ENCODE peak calls at places on chromosomes 3 and 15, in four cellular contexts. A is sigmoid colon, V is cardiac muscle cell, O is neural crest cell. E is an unnamed sample.

GRCh38 chr15:93066834-93067648 is 22.0 kb downstream of the RGMA start:
- DNase-seq in O (no peak), V (no peak), A (no peak), E (no peak)

GRCh38 chr3:189316296-189317019 is 144.7 kb downstream of the TPRG1 start:
- DNase-seq in V (peak; percentile 60), A (no peak), O (no peak), E (no peak)

GRCh38 chr15:34610388-34610787 is 26.9 kb upstream of the GOLGA8B start:
- DNase-seq in V (peak; percentile 24), A (no peak), O (no peak), E (no peak)

GRCh38 chr15:99416191-99417188 is 149.3 kb upstream of the MEF2A start:
- DNase-seq in V (no peak), O (no peak), A (peak; percentile 63), E (no peak)

GRCh38 chr3:191882289-191882688 is 421.3 kb downstream of the PYDC2 start:
- DNase-seq in V (peak; percentile 37), O (no peak), A (no peak), E (no peak)

GRCh38 chr3:171315101-171315500 is 145.1 kb downstream of the TNIK start:
- DNase-seq in V (no peak), A (no peak), O (no peak), E (no peak)

GRCh38 chr15:41940441-41940857 is 31.9 kb downstream of the EHD4 start:
- DNase-seq in O (no peak), A (no peak), V (no peak), E (no peak)

GRCh38 chr3:45035441-45036301 is 9.6 kb downstream of the CLEC3B start:
- DNase-seq in O (no peak), A (peak; percentile 79), V (peak; percentile 30), E (no peak)

GRCh38 chr15:34109775-34110663 is 8.1 kb downstream of the PGBD4 start:
- DNase-seq in O (no peak), V (peak; percentile 40), A (no peak), E (no peak)

GRCh38 chr3:72953325-72953956 is 43.2 kb upstream of the PPP4R2 start:
- DNase-seq in O (no peak), A (no peak), V (no peak), E (no peak)

GRCh38 chr15:58472821-58473581 is 41.2 kb downstream of the LIPC start:
- DNase-seq in V (no peak), A (no peak), O (no peak), E (no peak)

GRCh38 chr3:70120360-70120966 is 120.9 kb downstream of the SAMMSON start:
- DNase-seq in A (peak; percentile 76), V (peak; percentile 48), O (peak; percentile 43), E (peak; percentile 13)

GRCh38 chr15:71749500-71749899 is 60.9 kb upstream of the NR2E3 start:
- DNase-seq in O (no peak), A (no peak), V (no peak), E (no peak)

GRCh38 chr3:148873928-148874326 is 8.8 kb downstream of the CPA3 start:
- DNase-seq in A (no peak), O (no peak), V (no peak), E (no peak)

GRCh38 chr15:88992912-88993376 is 79.8 kb upstream of the MFGE8 start:
- DNase-seq in A (no peak), O (no peak), V (no peak), E (no peak)

GRCh38 chr3:38163117-38163870 is 2.0 kb upstream of the OXSR1 start:
- DNase-seq in O (no peak), A (no peak), V (no peak), E (no peak)

GRCh38 chr3:20622304-20622703 is 436.3 kb upstream of the SGO1 start:
- DNase-seq in V (no peak), A (no peak), O (no peak), E (no peak)

GRCh38 chr3:10600159-10601125 is 95.1 kb upstream of the ATP2B2 start:
- DNase-seq in A (no peak), O (no peak), V (no peak), E (no peak)

GRCh38 chr3:183548262-183548769 is 7.2 kb downstream of the KLHL6 start:
- DNase-seq in A (no peak), O (no peak), V (no peak), E (no peak)

GRCh38 chr15:60905587-60905986 is 323.5 kb downstream of the RORA start:
- DNase-seq in A (no peak), O (no peak), V (no peak), E (no peak)

GRCh38 chr3:16388850-16389411 is 123.9 kb downstream of the OXNAD1 start:
- DNase-seq in V (no peak), O (no peak), A (no peak), E (no peak)

GRCh38 chr3:127688416-127689265 is 15.9 kb downstream of the ABTB1 start:
- DNase-seq in A (peak; percentile 90), V (no peak), O (no peak), E (no peak)

GRCh38 chr3:61169621-61170251 is 81.5 kb downstream of the FHIT start:
- DNase-seq in O (no peak), A (no peak), V (no peak), E (no peak)

GRCh38 chr15:68209272-68209671 is 4.1 kb upstream of the CALML4 start:
- DNase-seq in A (peak; percentile 63), O (no peak), V (no peak), E (no peak)

GRCh38 chr3:156509209-156510174 is 45.4 kb downstream of the SSR3 start:
- DNase-seq in V (peak; percentile 73), A (no peak), O (no peak), E (no peak)

GRCh38 chr3:52121459-52121795 is 32.8 kb downstream of the POC1A start:
- DNase-seq in V (no peak), O (no peak), A (peak; percentile 68), E (no peak)

GRCh38 chr15:61115241-61115640 is 113.9 kb downstream of the RORA start:
- DNase-seq in O (no peak), A (no peak), V (no peak), E (no peak)

GRCh38 chr3:33750216-33750558 is 32.1 kb upstream of the CLASP2 start:
- DNase-seq in A (no peak), O (no peak), V (no peak), E (no peak)

GRCh38 chr3:17025594-17026139 is 140.9 kb downstream of the PLCL2 start:
- DNase-seq in V (no peak), A (no peak), O (no peak), E (no peak)

GRCh38 chr3:113051827-113052226 is 61.0 kb downstream of the GTPBP8 start:
- DNase-seq in V (no peak), O (no peak), A (peak; percentile 82), E (no peak)

GRCh38 chr3:134322286-134322685 is 52.0 kb downstream of the AMOTL2 start:
- DNase-seq in O (no peak), A (no peak), V (no peak), E (no peak)

GRCh38 chr3:134319894-134320293 is 54.4 kb downstream of the AMOTL2 start:
- DNase-seq in V (no peak), O (no peak), A (no peak), E (no peak)

GRCh38 chr3:134317106-134317947 is 56.9 kb downstream of the AMOTL2 start:
- DNase-seq in A (no peak), V (no peak), O (no peak), E (no peak)

GRCh38 chr3:134318166-134318565 is 56.1 kb downstream of the AMOTL2 start:
- DNase-seq in A (no peak), O (no peak), V (no peak), E (no peak)

DNA sequence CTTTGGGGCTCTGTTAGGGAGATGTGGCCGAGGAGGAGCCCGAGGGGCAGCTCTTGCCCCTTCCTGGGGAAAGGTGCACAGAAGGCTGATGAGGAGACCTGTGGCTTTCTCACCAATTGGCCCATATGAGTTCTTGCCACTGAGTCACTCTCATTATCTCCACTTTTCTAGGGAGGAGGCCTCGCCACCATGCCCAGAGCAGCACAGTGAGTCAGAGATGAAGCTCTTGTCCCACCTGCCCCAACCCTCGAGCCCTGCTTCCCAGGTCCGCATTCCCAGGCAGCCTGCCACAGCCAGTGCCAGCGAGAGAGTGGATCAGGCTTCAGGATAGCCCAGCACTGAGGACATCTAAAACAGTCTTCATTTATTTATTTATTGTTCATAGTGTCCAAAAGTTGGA is 53.5 kb downstream of the AMOTL2 start:
- DNase-seq in V (no peak), O (no peak), A (peak; percentile 28), E (no peak)
- TF ChIP-seq CTCF in V (no peak), O (no peak), A (no peak), E (no peak)

GRCh38 chr3:172853911-172854648 is 103.6 kb downstream of the ECT2 start:
- DNase-seq in V (no peak), A (no peak), O (no peak), E (no peak)
- TF ChIP-seq CTCF in V (no peak), A (no peak), O (no peak), E (no peak)

GRCh38 chr3:129161860-129162271 is 1.0 kb upstream of the ISY1 start:
- DNase-seq in V (no peak), A (no peak), O (no peak), E (no peak)
- TF ChIP-seq CTCF in V (no peak), A (no peak), O (peak; percentile 12), E (no peak)

GRCh38 chr3:181066688-181067087 is 77.2 kb upstream of the DNAJC19 start:
- DNase-seq in A (no peak), V (no peak), O (no peak), E (no peak)
- TF ChIP-seq CTCF in A (no peak), V (no peak), O (no peak), E (no peak)

DNA sequence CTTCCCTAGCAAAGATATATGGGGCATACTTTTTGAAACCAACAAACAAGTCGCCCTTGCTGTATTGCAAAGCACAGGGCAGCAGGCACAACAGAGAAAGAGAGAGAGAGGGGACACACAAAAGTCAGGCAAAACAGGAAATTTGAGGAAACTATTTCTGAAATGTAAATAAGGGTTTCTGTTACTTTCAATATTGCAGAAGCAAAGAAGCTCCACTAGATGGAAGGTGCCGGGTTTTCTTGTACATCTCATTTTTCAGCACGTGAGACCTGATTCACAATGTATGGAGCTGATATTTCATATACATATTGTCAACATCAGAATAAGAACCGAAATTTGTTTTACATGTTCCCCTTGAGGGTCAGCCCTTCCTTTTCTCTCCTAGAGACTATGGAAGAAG is 127.4 kb downstream of the FOXP1 start:
- DNase-seq in O (no peak), A (no peak), V (no peak), E (no peak)
- TF ChIP-seq CTCF in O (no peak), A (no peak), V (peak; percentile 14), E (no peak)

E was measured in D721Med.